ENCODE peak calls at places on chromosomes 6 and 20, in nine cellular contexts. S, O, L, U, I, J, K, W and Y are unnamed samples.

GRCh38 chr6:44020664-44021425 is 106.4 kb downstream of the MRPL14 start:
- DNase-seq in U (no peak), O (no peak), J (no peak), I (no peak), L (no peak), S (no peak), K (no peak), W (no peak), Y (no peak)

GRCh38 chr6:64049736-64050135 is 414.1 kb downstream of the PHF3 start:
- DNase-seq in W (no peak), S (no peak), O (no peak), I (no peak), U (no peak), K (no peak), L (no peak), J (no peak), Y (no peak)

GRCh38 chr6:34288581-34288980 is 39.8 kb upstream of the SMIM29 start:
- DNase-seq in S (no peak), W (no peak), K (no peak), O (no peak), L (no peak), J (no peak), I (no peak), U (no peak), Y (no peak)

GRCh38 chr6:168612586-168612985 is 171.6 kb downstream of the SMOC2 start:
- DNase-seq in U (no peak), I (no peak), K (no peak), L (no peak), S (no peak), O (no peak), W (no peak), J (no peak), Y (no peak)

GRCh38 chr6:104613416-104614001 is 246.2 kb downstream of the HACE1 start:
- DNase-seq in I (no peak), K (no peak), W (no peak), J (no peak), U (peak; percentile 53), L (no peak), O (peak; percentile 67), S (no peak), Y (no peak)

GRCh38 chr6:83273596-83273995 is 80.4 kb downstream of the RWDD2A start:
- DNase-seq in K (no peak), W (no peak), L (no peak), I (no peak), O (no peak), S (no peak), U (peak; percentile 35), J (no peak), Y (no peak)

GRCh38 chr6:31546339-31546961 is at the start of gene ATP6V1G2:
- DNase-seq in L (peak; percentile 92), O (peak; percentile 93), I (peak; percentile 75), S (peak; percentile 91), U (peak; percentile 93), K (peak; percentile 94), W (peak; percentile 88), J (peak; percentile 85), Y (peak; percentile 83)

GRCh38 chr20:23061713-23062561 is 12.5 kb upstream of the THBD start:
- DNase-seq in J (no peak), O (peak; percentile 42), U (peak; percentile 89), L (peak; percentile 75), W (peak; percentile 69), S (peak; percentile 28), K (no peak), I (no peak), Y (no peak)

GRCh38 chr6:141988954-141989705 is 143.6 kb upstream of the GJE1 start:
- DNase-seq in K (no peak), I (no peak), L (peak; percentile 62), S (peak; percentile 93), W (no peak), J (peak; percentile 7), O (peak; percentile 61), U (peak; percentile 84), Y (peak; percentile 52)

GRCh38 chr6:52285174-52286068 is 879 bp upstream of the MCM3 start:
- DNase-seq in W (no peak), J (peak; percentile 34), K (no peak), O (no peak), U (peak; percentile 17), S (no peak), I (no peak), L (peak; percentile 65), Y (no peak)

GRCh38 chr6:170045981-170046667 is 244.8 kb downstream of the DLL1 start:
- DNase-seq in K (peak; percentile 67), L (no peak), W (no peak), I (no peak), O (no peak), J (no peak), U (no peak), S (no peak), Y (no peak)